ENCODE peak calls at places on chromosomes 1 and 21, in nine cellular contexts. G is activated CD4-positive, alpha-beta T cell treated with anti-CD3 and anti-CD28 coated beads for 4 hours; R is putamen; S is SW480; T is stimulated activated naive CD8-positive, alpha-beta T cell treated with anti-CD3 and anti-CD28 coated beads, Interleukin-15, Interleukin-2, amounts not matched to agents 100 U/mL and 50 U/mL, for 24 hours; X is activated T-helper 1 cell treated with Interleukin-2 at 50 U/mL for 16 hours; C is stimulated activated naive B cell treated with anti-CD40 and anti-IgM and Interleukin-4, amounts not matched to agents 10 μg/mL and 1 μg/mL and 100 μg/mL, for 72 hours; O is stromal cell of bone marrow; P is right cardiac atrium. B is an unnamed sample.

GRCh38 chr1:10599194-10599861 is 124.6 kb downstream of the PEX14 start:
- DNase-seq in O (peak), P (no peak), X (no peak), R (no peak), T (no peak), G (no peak), S (no peak), C (no peak), B (peak)

GRCh38 chr1:204258213-204259115 is 44.7 kb upstream of the GOLT1A start:
- DNase-seq in O (no peak), T (peak), G (peak), S (peak), R (no peak), P (peak), X (no peak), C (peak), B (peak)

GRCh38 chr1:14945132-14946010 is 208.2 kb upstream of the TMEM51 start:
- DNase-seq in O (peak), T (no peak), P (peak), G (no peak), S (no peak), R (peak), C (no peak), X (no peak), B (peak)

GRCh38 chr1:104593418-104594187 is 843.9 kb downstream of the AMY1C start:
- DNase-seq in X (no peak), O (no peak), R (no peak), P (no peak), G (no peak), T (no peak), S (no peak), C (no peak), B (no peak)

GRCh38 chr1:64986903-64987871 is 20.8 kb upstream of the JAK1 start:
- DNase-seq in R (peak), X (no peak), O (no peak), C (peak), S (no peak), P (no peak), G (no peak), T (no peak), B (peak)

GRCh38 chr1:205577874-205578658 is 53.7 kb downstream of the ELK4 start:
- DNase-seq in O (no peak), S (no peak), G (no peak), T (no peak), C (no peak), P (no peak), R (no peak), X (no peak), B (no peak)

GRCh38 chr21:42465008-42465878 is 30.8 kb downstream of the RSPH1 start:
- DNase-seq in O (no peak), R (no peak), C (peak), P (no peak), X (no peak), T (no peak), G (no peak), S (peak), B (no peak)

GRCh38 chr1:119435061-119435460 is 20.1 kb downstream of the HSD3B2 start:
- DNase-seq in C (no peak), T (no peak), G (no peak), R (no peak), X (no peak), O (peak), P (no peak), S (no peak), B (peak)

GRCh38 chr1:22643381-22643780 is at the start of gene C1QC:
- DNase-seq in O (no peak), C (no peak), X (no peak), T (no peak), P (peak), R (peak), S (no peak), G (no peak), B (no peak)

GRCh38 chr1:229464672-229465071 is 30.8 kb upstream of the ACTA1 start:
- DNase-seq in C (no peak), T (no peak), O (no peak), R (no peak), G (no peak), P (no peak), X (no peak), S (no peak), B (no peak)

GRCh38 chr1:64082459-64082858 is 121.0 kb upstream of the UBE2U start:
- DNase-seq in X (no peak), C (no peak), O (no peak), R (no peak), P (no peak), G (no peak), S (no peak), T (no peak), B (peak)

GRCh38 chr1:234848972-234849641 is 239.1 kb upstream of the IRF2BP2 start:
- DNase-seq in R (peak), T (no peak), C (no peak), G (no peak), X (no peak), S (no peak), O (peak), P (no peak), B (peak)

GRCh38 chr1:32241011-32241763 is 5.8 kb upstream of the FAM167B start:
- DNase-seq in P (peak), G (no peak), X (no peak), O (no peak), R (peak), S (peak), T (peak), C (no peak), B (peak)

GRCh38 chr1:50110084-50110615 is 1.4 kb downstream of the ELAVL4 start:
- DNase-seq in T (no peak), R (no peak), P (no peak), G (no peak), C (no peak), X (no peak), S (no peak), O (no peak), B (no peak)

GRCh38 chr1:78340006-78340405 is 150.8 kb upstream of the PTGFR start:
- DNase-seq in S (no peak), X (no peak), O (peak), C (no peak), G (no peak), T (no peak), P (no peak), R (no peak), B (peak)

GRCh38 chr21:41171210-41171609 is 3.2 kb downstream of the BACE2 start:
- DNase-seq in G (no peak), C (no peak), R (no peak), S (peak), P (no peak), T (no peak), O (no peak), X (no peak), B (no peak)

GRCh38 chr1:203380395-203381150 is 29.7 kb upstream of the FMOD start:
- DNase-seq in G (no peak), C (peak), T (no peak), X (no peak), R (no peak), O (no peak), P (no peak), S (no peak), B (no peak)

GRCh38 chr1:26477446-26478152 is 5.4 kb downstream of the HMGN2 start:
- DNase-seq in G (no peak), P (no peak), S (peak), X (no peak), T (no peak), O (no peak), C (no peak), R (no peak), B (no peak)

GRCh38 chr21:36188081-36188681 is 31.6 kb downstream of the DOP1B start:
- DNase-seq in T (no peak), R (no peak), G (no peak), X (no peak), O (no peak), P (no peak), C (no peak), S (no peak), B (no peak)

GRCh38 chr1:156608036-156608674 is 6.9 kb upstream of the GPATCH4 start:
- DNase-seq in C (peak), R (peak), S (peak), X (peak), O (peak), T (peak), G (peak), P (no peak), B (peak)

GRCh38 chr1:91550961-91551360 is 50.3 kb downstream of the CDC7 start:
- DNase-seq in X (no peak), P (no peak), S (no peak), C (no peak), G (no peak), R (no peak), O (no peak), T (no peak), B (no peak)